ENCODE peak calls at places on chromosome 19, in nine cellular contexts. Z, K, H, P, M, B, G, V and R are unnamed samples.

GRCh38 chr19:12126707-12127106 is 13.4 kb downstream of the ZNF20 start:
- DNase-seq in Z (no peak), K (no peak), H (peak; percentile 21), P (no peak), M (peak; percentile 46), B (peak; percentile 2), G (no peak), V (no peak), R (no peak)

GRCh38 chr19:44677019-44677809 is 5.9 kb downstream of the CEACAM19 start:
- DNase-seq in Z (no peak), K (no peak), H (peak; percentile 47), P (no peak), M (no peak), B (no peak), G (no peak), V (no peak), R (no peak)

GRCh38 chr19:49212302-49212701 is 54.7 kb downstream of the TRPM4 start:
- DNase-seq in Z (no peak), K (no peak), H (no peak), P (no peak), M (no peak), B (no peak), G (no peak), V (no peak), R (no peak)

GRCh38 chr19:16911046-16911445 is 22.2 kb downstream of the F2RL3 start:
- DNase-seq in Z (no peak), K (no peak), H (no peak), P (no peak), M (no peak), B (no peak), G (no peak), V (no peak), R (no peak)

GRCh38 chr19:23908165-23908564 is 6.5 kb upstream of the ZNF726 start:
- DNase-seq in Z (no peak), K (no peak), H (no peak), P (no peak), M (no peak), B (no peak), G (no peak), V (no peak), R (no peak)

GRCh38 chr19:46579286-46579944 is 21.7 kb upstream of the CALM3 start:
- DNase-seq in Z (no peak), K (no peak), H (no peak), P (no peak), M (no peak), B (no peak), G (no peak), V (no peak), R (no peak)

GRCh38 chr19:18967358-18968146 is 26.5 kb upstream of the HOMER3 start:
- DNase-seq in Z (peak; percentile 14), K (peak; percentile 32), H (no peak), P (peak; percentile 70), M (peak; percentile 36), B (no peak), G (peak; percentile 87), V (no peak), R (no peak)

GRCh38 chr19:13097331-13098258 is 5.1 kb downstream of the LYL1 start:
- DNase-seq in Z (no peak), K (no peak), H (no peak), P (no peak), M (peak; percentile 45), B (no peak), G (no peak), V (no peak), R (no peak)

GRCh38 chr19:10290439-10290875 is 705 bp downstream of the ICAM5 start:
- DNase-seq in Z (no peak), K (peak; percentile 15), H (no peak), P (peak; percentile 58), M (no peak), B (no peak), G (no peak), V (no peak), R (peak; percentile 92)

GRCh38 chr19:54952591-54953344 is 5.4 kb upstream of the NLRP7 start:
- DNase-seq in Z (no peak), K (no peak), H (no peak), P (peak; percentile 26), M (no peak), B (no peak), G (no peak), V (no peak), R (no peak)

GRCh38 chr19:13978721-13979191 is 26.4 kb downstream of the DCAF15 start:
- DNase-seq in Z (no peak), K (no peak), H (no peak), P (no peak), M (no peak), B (no peak), G (no peak), V (no peak), R (no peak)

GRCh38 chr19:38669532-38669931 is 22.1 kb downstream of the ACTN4 start:
- DNase-seq in Z (no peak), K (no peak), H (no peak), P (peak; percentile 22), M (no peak), B (no peak), G (no peak), V (no peak), R (no peak)

GRCh38 chr19:47280183-47280797 is 5.6 kb downstream of the INAFM1 start:
- DNase-seq in Z (no peak), K (peak; percentile 55), H (peak; percentile 71), P (peak; percentile 37), M (peak; percentile 65), B (no peak), G (no peak), V (no peak), R (no peak)

GRCh38 chr19:55651236-55651635 is 3.2 kb downstream of the CCDC106 start:
- DNase-seq in Z (no peak), K (no peak), H (no peak), P (no peak), M (no peak), B (no peak), G (no peak), V (no peak), R (no peak)

GRCh38 chr19:11381535-11382369 is 2.4 kb downstream of the EPOR start:
- DNase-seq in Z (peak; percentile 60), K (peak; percentile 78), H (peak; percentile 73), P (peak; percentile 88), M (peak; percentile 41), B (peak; percentile 84), G (peak; percentile 84), V (no peak), R (no peak)

GRCh38 chr19:40055832-40056504 is at the start of gene ZNF780B:
- DNase-seq in Z (peak; percentile 7), K (peak; percentile 80), H (peak; percentile 83), P (peak; percentile 70), M (peak; percentile 86), B (peak; percentile 63), G (peak; percentile 89), V (peak; percentile 39), R (no peak)

GRCh38 chr19:33492951-33493350 is 28.6 kb downstream of the PEPD start:
- DNase-seq in Z (no peak), K (no peak), H (no peak), P (no peak), M (no peak), B (no peak), G (no peak), V (no peak), R (no peak)

GRCh38 chr19:28468701-28469459 is 744.1 kb downstream of the UQCRFS1 start:
- DNase-seq in Z (no peak), K (peak; percentile 75), H (peak; percentile 23), P (no peak), M (peak; percentile 75), B (peak; percentile 33), G (no peak), V (no peak), R (no peak)

GRCh38 chr19:33177417-33177976 is 16.6 kb upstream of the LRP3 start:
- DNase-seq in Z (peak; percentile 61), K (no peak), H (peak; percentile 80), P (no peak), M (no peak), B (peak; percentile 72), G (no peak), V (no peak), R (no peak)

GRCh38 chr19:29674374-29675119 is 9.3 kb downstream of the PLEKHF1 start:
- DNase-seq in Z (no peak), K (no peak), H (no peak), P (no peak), M (no peak), B (no peak), G (peak; percentile 70), V (no peak), R (no peak)

GRCh38 chr19:17505218-17505617 is 6.2 kb upstream of the PGLS start:
- DNase-seq in Z (no peak), K (no peak), H (no peak), P (no peak), M (no peak), B (no peak), G (no peak), V (no peak), R (no peak)

GRCh38 chr19:42601811-42602443 is 7.2 kb upstream of the CEACAM8 start:
- DNase-seq in Z (no peak), K (no peak), H (peak; percentile 77), P (peak; percentile 30), M (peak; percentile 67), B (peak; percentile 30), G (no peak), V (no peak), R (no peak)

GRCh38 chr19:2223959-2224358 is 12.2 kb downstream of the PLEKHJ1 start:
- DNase-seq in Z (no peak), K (no peak), H (no peak), P (no peak), M (no peak), B (no peak), G (no peak), V (no peak), R (no peak)

GRCh38 chr19:54336893-54337857 is 1.8 kb downstream of the LILRA4 start:
- DNase-seq in Z (no peak), K (no peak), H (no peak), P (no peak), M (no peak), B (no peak), G (no peak), V (no peak), R (no peak)

GRCh38 chr19:47172666-47173455 is 42.2 kb downstream of the SAE1 start:
- DNase-seq in Z (no peak), K (no peak), H (no peak), P (no peak), M (no peak), B (no peak), G (no peak), V (no peak), R (no peak)

GRCh38 chr19:47226426-47227346 is 4.3 kb downstream of the BBC3 start:
- DNase-seq in Z (no peak), K (peak; percentile 90), H (peak; percentile 83), P (peak; percentile 87), M (peak; percentile 92), B (peak; percentile 83), G (peak; percentile 97), V (peak; percentile 51), R (no peak)

GRCh38 chr19:18529782-18530181 is 7.9 kb upstream of the ELL start:
- DNase-seq in Z (no peak), K (no peak), H (no peak), P (no peak), M (no peak), B (no peak), G (no peak), V (no peak), R (no peak)

GRCh38 chr19:3932931-3933810 is at the start of gene NMRK2:
- DNase-seq in Z (no peak), K (no peak), H (no peak), P (peak; percentile 65), M (no peak), B (no peak), G (peak; percentile 80), V (no peak), R (no peak)

GRCh38 chr19:18057557-18057956 is 29.2 kb downstream of the IL12RB1 start:
- DNase-seq in Z (no peak), K (no peak), H (no peak), P (peak; percentile 37), M (peak; percentile 47), B (no peak), G (no peak), V (no peak), R (no peak)

GRCh38 chr19:15210323-15210774 is 9.6 kb upstream of the NOTCH3 start:
- DNase-seq in Z (no peak), K (no peak), H (no peak), P (peak; percentile 61), M (no peak), B (peak; percentile 73), G (peak; percentile 87), V (no peak), R (no peak)

GRCh38 chr19:48686103-48686502 is 9.7 kb upstream of the FUT2 start:
- DNase-seq in Z (no peak), K (no peak), H (no peak), P (no peak), M (no peak), B (no peak), G (no peak), V (no peak), R (no peak)